ENCODE peak calls at places on chromosomes 6 and 20, in seven cellular contexts. One of them, this sample, is unnamed.

GRCh38 chr6:30840922-30841643 is 43.2 kb upstream of the DDR1 start:
- DNase-seq in HCT116: no peak
- DNase-seq in A549: no peak
- DNase-seq in K562: no peak
- DNase-seq in HepG2: no peak
- DNase-seq in GM12878: no peak
- DNase-seq in H1: no peak
- DNase-seq in this sample: no peak

GRCh38 chr6:12842126-12842525 is 125.6 kb downstream of the PHACTR1 start:
- DNase-seq in HCT116: no peak
- DNase-seq in A549: no peak
- DNase-seq in K562: no peak
- DNase-seq in HepG2: no peak
- DNase-seq in GM12878: no peak
- DNase-seq in H1: no peak
- DNase-seq in this sample: no peak

GRCh38 chr6:31900917-31901414 is 920 bp downstream of the ZBTB12 start:
- DNase-seq in HCT116: no peak
- DNase-seq in A549: no peak
- DNase-seq in K562: no peak
- DNase-seq in HepG2: no peak
- DNase-seq in GM12878: no peak
- DNase-seq in H1: peak; percentile 70
- DNase-seq in this sample: no peak

GRCh38 chr6:11975353-11975977 is 36.6 kb upstream of the HIVEP1 start:
- DNase-seq in HCT116: no peak
- DNase-seq in A549: no peak
- DNase-seq in K562: peak; percentile 33
- DNase-seq in HepG2: no peak
- DNase-seq in GM12878: peak; percentile 62
- DNase-seq in H1: no peak
- DNase-seq in this sample: no peak

GRCh38 chr6:82143041-82143481 is 104.5 kb downstream of the IBTK start:
- DNase-seq in HCT116: no peak
- DNase-seq in A549: no peak
- DNase-seq in K562: no peak
- DNase-seq in HepG2: no peak
- DNase-seq in GM12878: no peak
- DNase-seq in H1: no peak
- DNase-seq in this sample: peak; percentile 23

GRCh38 chr6:94953867-94954631 is 623.3 kb upstream of the MANEA start:
- DNase-seq in HCT116: no peak
- DNase-seq in A549: no peak
- DNase-seq in K562: no peak
- DNase-seq in HepG2: no peak
- DNase-seq in GM12878: peak; percentile 1
- DNase-seq in H1: no peak
- DNase-seq in this sample: no peak

GRCh38 chr20:34475979-34476736 is 40.1 kb upstream of the DYNLRB1 start:
- DNase-seq in HCT116: no peak
- DNase-seq in A549: peak; percentile 51
- DNase-seq in K562: no peak
- DNase-seq in HepG2: peak; percentile 47
- DNase-seq in GM12878: no peak
- DNase-seq in H1: no peak
- DNase-seq in this sample: peak; percentile 21

GRCh38 chr6:97654674-97655073 is 371.7 kb upstream of the MMS22L start:
- DNase-seq in HCT116: no peak
- DNase-seq in A549: peak; percentile 0
- DNase-seq in K562: no peak
- DNase-seq in HepG2: no peak
- DNase-seq in GM12878: no peak
- DNase-seq in H1: no peak
- DNase-seq in this sample: no peak

GRCh38 chr20:33947709-33948295 is 45.9 kb upstream of the RALY start:
- DNase-seq in HCT116: peak; percentile 89
- DNase-seq in A549: peak; percentile 88
- DNase-seq in K562: peak; percentile 89
- DNase-seq in HepG2: peak; percentile 83
- DNase-seq in GM12878: peak; percentile 19
- DNase-seq in H1: peak; percentile 82
- DNase-seq in this sample: peak; percentile 27

GRCh38 chr6:106694343-106694742 is 65.0 kb downstream of the QRSL1 start:
- DNase-seq in HCT116: no peak
- DNase-seq in A549: no peak
- DNase-seq in K562: no peak
- DNase-seq in HepG2: no peak
- DNase-seq in GM12878: no peak
- DNase-seq in H1: no peak
- DNase-seq in this sample: no peak

GRCh38 chr6:107554918-107555317 is 65.0 kb downstream of the SOBP start:
- DNase-seq in HCT116: no peak
- DNase-seq in A549: no peak
- DNase-seq in K562: no peak
- DNase-seq in HepG2: no peak
- DNase-seq in GM12878: no peak
- DNase-seq in H1: no peak
- DNase-seq in this sample: no peak

GRCh38 chr20:59988141-59988540 is 29.9 kb downstream of the CDH26 start:
- DNase-seq in HCT116: peak; percentile 80
- DNase-seq in A549: peak; percentile 56
- DNase-seq in K562: no peak
- DNase-seq in HepG2: no peak
- DNase-seq in GM12878: no peak
- DNase-seq in H1: no peak
- DNase-seq in this sample: peak; percentile 11

GRCh38 chr20:22438926-22439325 is 145.4 kb downstream of the FOXA2 start:
- DNase-seq in HCT116: peak; percentile 4
- DNase-seq in A549: peak; percentile 51
- DNase-seq in K562: no peak
- DNase-seq in HepG2: peak; percentile 54
- DNase-seq in GM12878: no peak
- DNase-seq in H1: no peak
- DNase-seq in this sample: no peak

GRCh38 chr6:115358616-115359015 is 702.1 kb downstream of the FRK start:
- DNase-seq in HCT116: no peak
- DNase-seq in A549: no peak
- DNase-seq in K562: no peak
- DNase-seq in HepG2: no peak
- DNase-seq in GM12878: no peak
- DNase-seq in H1: no peak
- DNase-seq in this sample: no peak

GRCh38 chr6:154488276-154488627 is 22.2 kb downstream of the CNKSR3 start:
- DNase-seq in HCT116: no peak
- DNase-seq in A549: no peak
- DNase-seq in K562: no peak
- DNase-seq in HepG2: no peak
- DNase-seq in GM12878: no peak
- DNase-seq in H1: no peak
- DNase-seq in this sample: peak; percentile 63

GRCh38 chr6:129717287-129717686 is 7.3 kb upstream of the ARHGAP18 start:
- DNase-seq in HCT116: no peak
- DNase-seq in A549: no peak
- DNase-seq in K562: no peak
- DNase-seq in HepG2: peak; percentile 99
- DNase-seq in GM12878: no peak
- DNase-seq in H1: no peak
- DNase-seq in this sample: peak; percentile 69

GRCh38 chr6:36382976-36383375 is 4.5 kb downstream of the ETV7 start:
- DNase-seq in HCT116: no peak
- DNase-seq in A549: no peak
- DNase-seq in K562: no peak
- DNase-seq in HepG2: no peak
- DNase-seq in GM12878: no peak
- DNase-seq in H1: no peak
- DNase-seq in this sample: no peak

GRCh38 chr20:61437280-61438206 is 185.5 kb downstream of the CDH4 start:
- DNase-seq in HCT116: no peak
- DNase-seq in A549: no peak
- DNase-seq in K562: no peak
- DNase-seq in HepG2: no peak
- DNase-seq in GM12878: no peak
- DNase-seq in H1: no peak
- DNase-seq in this sample: peak; percentile 90

GRCh38 chr6:1313755-1314503 is 2.0 kb downstream of the FOXQ1 start:
- DNase-seq in HCT116: peak; percentile 15
- DNase-seq in A549: peak; percentile 59
- DNase-seq in K562: no peak
- DNase-seq in HepG2: peak; percentile 62
- DNase-seq in GM12878: no peak
- DNase-seq in H1: peak; percentile 80
- DNase-seq in this sample: no peak

GRCh38 chr6:148761532-148761951 is 14.7 kb downstream of the UST start:
- DNase-seq in HCT116: no peak
- DNase-seq in A549: no peak
- DNase-seq in K562: no peak
- DNase-seq in HepG2: no peak
- DNase-seq in GM12878: no peak
- DNase-seq in H1: no peak
- DNase-seq in this sample: peak; percentile 22

GRCh38 chr6:2194643-2195042 is 50.8 kb downstream of the GMDS start:
- DNase-seq in HCT116: no peak
- DNase-seq in A549: no peak
- DNase-seq in K562: no peak
- DNase-seq in HepG2: no peak
- DNase-seq in GM12878: peak; percentile 13
- DNase-seq in H1: no peak
- DNase-seq in this sample: no peak

DNA sequence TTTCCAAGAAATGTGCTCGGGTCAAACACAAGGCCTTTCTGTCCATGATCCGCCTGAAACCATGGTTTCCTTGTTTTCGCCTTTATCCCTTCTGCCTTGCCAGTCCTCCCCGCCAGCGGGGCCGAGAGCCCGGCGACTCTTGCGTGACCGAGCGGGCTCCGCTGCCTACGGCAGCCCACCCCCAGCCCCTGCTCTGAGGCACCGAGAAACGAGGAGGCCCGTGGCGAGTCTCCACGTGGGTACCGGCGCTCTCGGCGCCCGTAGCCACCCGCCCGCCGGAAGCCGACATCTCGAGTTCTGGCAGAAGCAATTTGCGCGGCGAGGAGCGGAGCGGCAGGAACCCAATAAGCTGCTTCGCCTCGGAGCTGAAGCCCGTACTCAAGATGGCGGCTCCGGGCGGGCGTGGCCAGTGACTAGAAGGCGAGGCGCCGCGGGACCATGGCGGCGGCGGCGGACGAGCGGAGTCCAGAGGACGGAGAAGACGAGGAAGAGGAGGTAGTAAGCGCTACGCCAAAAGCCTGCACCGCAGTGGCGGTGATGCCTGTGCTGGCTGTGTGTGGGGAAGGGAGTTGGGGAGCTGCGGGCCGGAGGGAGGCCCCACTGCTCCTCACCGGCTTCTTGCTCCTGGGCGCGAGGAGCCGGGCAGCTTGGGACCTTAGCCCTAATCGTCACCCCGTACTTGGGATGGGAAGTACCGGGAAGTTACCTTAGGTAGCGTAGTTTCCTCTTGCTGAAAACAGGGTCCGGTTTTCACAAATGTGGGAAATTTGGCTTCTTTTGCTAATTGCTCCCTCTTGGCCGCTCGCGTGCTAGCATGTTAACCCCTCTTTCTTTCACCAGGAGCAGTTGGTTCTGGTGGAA is at the start of gene GTF3C6:
- DNase-seq in HCT116: peak; percentile 56
- DNase-seq in A549: peak; percentile 92
- DNase-seq in K562: peak; percentile 82
- DNase-seq in HepG2: peak; percentile 82
- DNase-seq in GM12878: peak; percentile 61
- DNase-seq in H1: peak; percentile 92
- DNase-seq in this sample: peak; percentile 91
- TF ChIP-seq POLR2A in HCT116: peak; percentile 77
- TF ChIP-seq POLR2A in A549: peak; percentile 91
- TF ChIP-seq POLR2A in K562: peak; percentile 99
- TF ChIP-seq POLR2A in HepG2: peak; percentile 90
- TF ChIP-seq POLR2A in GM12878: peak; percentile 100
- TF ChIP-seq POLR2A in H1: peak; percentile 95
- TF ChIP-seq POLR2A in this sample: peak; percentile 91

GRCh38 chr6:131730264-131730663 is 19.4 kb upstream of the CTAGE9 start:
- DNase-seq in HCT116: no peak
- DNase-seq in A549: no peak
- DNase-seq in K562: no peak
- DNase-seq in HepG2: no peak
- DNase-seq in GM12878: no peak
- DNase-seq in H1: no peak
- DNase-seq in this sample: no peak
- TF ChIP-seq RAD21 in HCT116: no peak
- TF ChIP-seq RAD21 in A549: no peak
- TF ChIP-seq RAD21 in K562: no peak
- TF ChIP-seq RAD21 in HepG2: no peak
- TF ChIP-seq RAD21 in GM12878: no peak
- TF ChIP-seq RAD21 in H1: no peak
- TF ChIP-seq RAD21 in this sample: no peak

GRCh38 chr6:170423814-170424633 is 117.5 kb downstream of the FAM120B start:
- DNase-seq in HCT116: no peak
- DNase-seq in A549: no peak
- DNase-seq in K562: no peak
- DNase-seq in HepG2: peak; percentile 20
- DNase-seq in GM12878: no peak
- DNase-seq in H1: peak; percentile 42
- DNase-seq in this sample: no peak
- TF ChIP-seq POLR2A in HCT116: no peak
- TF ChIP-seq POLR2A in A549: no peak
- TF ChIP-seq POLR2A in K562: no peak
- TF ChIP-seq POLR2A in HepG2: no peak
- TF ChIP-seq POLR2A in GM12878: no peak
- TF ChIP-seq POLR2A in H1: no peak
- TF ChIP-seq POLR2A in this sample: no peak

GRCh38 chr6:158640519-158640918 is 4.0 kb downstream of the DYNLT1 start:
- DNase-seq in HCT116: no peak
- DNase-seq in A549: no peak
- DNase-seq in K562: no peak
- DNase-seq in HepG2: no peak
- DNase-seq in GM12878: no peak
- DNase-seq in H1: peak; percentile 41
- DNase-seq in this sample: no peak

GRCh38 chr6:158636778-158637177 is 7.8 kb downstream of the DYNLT1 start:
- DNase-seq in HCT116: no peak
- DNase-seq in A549: no peak
- DNase-seq in K562: no peak
- DNase-seq in HepG2: no peak
- DNase-seq in GM12878: no peak
- DNase-seq in H1: no peak
- DNase-seq in this sample: no peak

GRCh38 chr6:158642097-158642601 is 2.4 kb downstream of the DYNLT1 start:
- DNase-seq in HCT116: no peak
- DNase-seq in A549: no peak
- DNase-seq in K562: no peak
- DNase-seq in HepG2: no peak
- DNase-seq in GM12878: no peak
- DNase-seq in H1: no peak
- DNase-seq in this sample: peak; percentile 96

GRCh38 chr6:158638393-158638792 is 6.2 kb downstream of the DYNLT1 start:
- DNase-seq in HCT116: no peak
- DNase-seq in A549: no peak
- DNase-seq in K562: no peak
- DNase-seq in HepG2: no peak
- DNase-seq in GM12878: no peak
- DNase-seq in H1: peak; percentile 29
- DNase-seq in this sample: no peak

GRCh38 chr6:158639056-158639455 is 5.5 kb downstream of the DYNLT1 start:
- DNase-seq in HCT116: no peak
- DNase-seq in A549: no peak
- DNase-seq in K562: no peak
- DNase-seq in HepG2: no peak
- DNase-seq in GM12878: no peak
- DNase-seq in H1: peak; percentile 41
- DNase-seq in this sample: no peak
- TF ChIP-seq RAD21 in HCT116: no peak
- TF ChIP-seq RAD21 in A549: no peak
- TF ChIP-seq RAD21 in K562: no peak
- TF ChIP-seq RAD21 in HepG2: no peak
- TF ChIP-seq RAD21 in GM12878: no peak
- TF ChIP-seq RAD21 in H1: no peak
- TF ChIP-seq RAD21 in this sample: no peak

This sample was measured in IMR-90.